ENCODE peak calls at places on chromosome 17, in ten cellular contexts. One of them, this sample, is unnamed.
A peak's percentile ranks its signal among the peaks of the same experiment; 100 is the strongest.

GRCh38 chr17:19409509-19409908 is 1.5 kb upstream of the RNF112 start:
- DNase-seq in breast epithelium: no peak
- DNase-seq in WERI-Rb-1: no peak
- DNase-seq in T-cell: no peak
- DNase-seq in upper lobe of left lung: no peak
- DNase-seq in tibial artery: no peak
- DNase-seq in CD8-positive, alpha-beta T cell: no peak
- DNase-seq in NCI-H1930: no peak
- DNase-seq in epithelial cell of esophagus: peak; percentile 96
- DNase-seq in stomach: no peak
- DNase-seq in this sample: no peak

GRCh38 chr17:74431568-74432483 is at the start of gene GPRC5C:
- DNase-seq in stomach: peak; percentile 95
- DNase-seq in T-cell: peak; percentile 37
- DNase-seq in WERI-Rb-1: peak; percentile 86
- DNase-seq in NCI-H1930: peak; percentile 44
- DNase-seq in epithelial cell of esophagus: peak; percentile 76
- DNase-seq in upper lobe of left lung: peak; percentile 96
- DNase-seq in tibial artery: peak; percentile 92
- DNase-seq in CD8-positive, alpha-beta T cell: peak; percentile 37
- DNase-seq in breast epithelium: peak; percentile 90
- DNase-seq in this sample: peak; percentile 48

GRCh38 chr17:39011907-39012468 is 44.8 kb upstream of the FBXO47 start:
- DNase-seq in T-cell: no peak
- DNase-seq in CD8-positive, alpha-beta T cell: no peak
- DNase-seq in epithelial cell of esophagus: no peak
- DNase-seq in upper lobe of left lung: peak; percentile 33
- DNase-seq in tibial artery: no peak
- DNase-seq in breast epithelium: no peak
- DNase-seq in WERI-Rb-1: no peak
- DNase-seq in stomach: no peak
- DNase-seq in NCI-H1930: no peak
- DNase-seq in this sample: no peak

GRCh38 chr17:13638855-13639458 is 37.2 kb upstream of the HS3ST3A1 start:
- DNase-seq in epithelial cell of esophagus: peak; percentile 2
- DNase-seq in breast epithelium: no peak
- DNase-seq in stomach: no peak
- DNase-seq in upper lobe of left lung: no peak
- DNase-seq in CD8-positive, alpha-beta T cell: no peak
- DNase-seq in NCI-H1930: no peak
- DNase-seq in WERI-Rb-1: no peak
- DNase-seq in T-cell: no peak
- DNase-seq in tibial artery: no peak
- DNase-seq in this sample: no peak

GRCh38 chr17:151886-152859 is 14.8 kb downstream of the SCGB1C2 start:
- DNase-seq in stomach: no peak
- DNase-seq in epithelial cell of esophagus: no peak
- DNase-seq in NCI-H1930: no peak
- DNase-seq in breast epithelium: peak; percentile 33
- DNase-seq in upper lobe of left lung: no peak
- DNase-seq in T-cell: no peak
- DNase-seq in WERI-Rb-1: no peak
- DNase-seq in tibial artery: peak; percentile 59
- DNase-seq in CD8-positive, alpha-beta T cell: no peak
- DNase-seq in this sample: no peak

GRCh38 chr17:66799839-66800537 is 34.9 kb upstream of the CACNG5 start:
- DNase-seq in epithelial cell of esophagus: no peak
- DNase-seq in upper lobe of left lung: no peak
- DNase-seq in tibial artery: no peak
- DNase-seq in WERI-Rb-1: no peak
- DNase-seq in T-cell: no peak
- DNase-seq in breast epithelium: no peak
- DNase-seq in stomach: no peak
- DNase-seq in NCI-H1930: no peak
- DNase-seq in CD8-positive, alpha-beta T cell: no peak
- DNase-seq in this sample: no peak

GRCh38 chr17:83182620-83183063 is 103.2 kb downstream of the METRNL start:
- DNase-seq in T-cell: no peak
- DNase-seq in NCI-H1930: no peak
- DNase-seq in stomach: no peak
- DNase-seq in epithelial cell of esophagus: no peak
- DNase-seq in breast epithelium: peak; percentile 50
- DNase-seq in CD8-positive, alpha-beta T cell: no peak
- DNase-seq in upper lobe of left lung: no peak
- DNase-seq in tibial artery: peak; percentile 73
- DNase-seq in WERI-Rb-1: peak; percentile 9
- DNase-seq in this sample: peak; percentile 25

GRCh38 chr17:82956146-82956725 is 116.4 kb upstream of the ZNF750 start:
- DNase-seq in NCI-H1930: no peak
- DNase-seq in breast epithelium: peak; percentile 46
- DNase-seq in epithelial cell of esophagus: no peak
- DNase-seq in CD8-positive, alpha-beta T cell: no peak
- DNase-seq in upper lobe of left lung: no peak
- DNase-seq in tibial artery: peak; percentile 42
- DNase-seq in T-cell: no peak
- DNase-seq in WERI-Rb-1: peak; percentile 8
- DNase-seq in stomach: peak; percentile 23
- DNase-seq in this sample: no peak

GRCh38 chr17:74528491-74529199 is 2.6 kb downstream of the CD300LB start:
- DNase-seq in upper lobe of left lung: no peak
- DNase-seq in breast epithelium: peak; percentile 27
- DNase-seq in T-cell: no peak
- DNase-seq in epithelial cell of esophagus: no peak
- DNase-seq in WERI-Rb-1: no peak
- DNase-seq in NCI-H1930: no peak
- DNase-seq in tibial artery: peak; percentile 44
- DNase-seq in stomach: peak; percentile 26
- DNase-seq in CD8-positive, alpha-beta T cell: no peak
- DNase-seq in this sample: no peak

GRCh38 chr17:79922798-79923197 is 83.6 kb upstream of the CBX4 start:
- DNase-seq in tibial artery: no peak
- DNase-seq in epithelial cell of esophagus: no peak
- DNase-seq in stomach: no peak
- DNase-seq in WERI-Rb-1: no peak
- DNase-seq in upper lobe of left lung: no peak
- DNase-seq in NCI-H1930: no peak
- DNase-seq in CD8-positive, alpha-beta T cell: peak; percentile 2
- DNase-seq in breast epithelium: no peak
- DNase-seq in T-cell: no peak
- DNase-seq in this sample: no peak

GRCh38 chr17:14781123-14781522 is 480.2 kb downstream of the HS3ST3B1 start:
- DNase-seq in T-cell: no peak
- DNase-seq in NCI-H1930: no peak
- DNase-seq in tibial artery: no peak
- DNase-seq in CD8-positive, alpha-beta T cell: no peak
- DNase-seq in epithelial cell of esophagus: no peak
- DNase-seq in breast epithelium: no peak
- DNase-seq in WERI-Rb-1: peak; percentile 71
- DNase-seq in stomach: no peak
- DNase-seq in upper lobe of left lung: no peak
- DNase-seq in this sample: no peak

GRCh38 chr17:77090476-77090875 is 50.3 kb upstream of the SEC14L1 start:
- DNase-seq in T-cell: no peak
- DNase-seq in upper lobe of left lung: no peak
- DNase-seq in WERI-Rb-1: no peak
- DNase-seq in stomach: no peak
- DNase-seq in breast epithelium: no peak
- DNase-seq in NCI-H1930: no peak
- DNase-seq in tibial artery: no peak
- DNase-seq in epithelial cell of esophagus: no peak
- DNase-seq in CD8-positive, alpha-beta T cell: no peak
- DNase-seq in this sample: no peak

GRCh38 chr17:36498560-36499300 is 12.2 kb downstream of the ZNHIT3 start:
- DNase-seq in WERI-Rb-1: no peak
- DNase-seq in upper lobe of left lung: no peak
- DNase-seq in breast epithelium: no peak
- DNase-seq in NCI-H1930: no peak
- DNase-seq in T-cell: no peak
- DNase-seq in tibial artery: peak; percentile 39
- DNase-seq in stomach: no peak
- DNase-seq in CD8-positive, alpha-beta T cell: no peak
- DNase-seq in epithelial cell of esophagus: no peak
- DNase-seq in this sample: no peak

This sample was measured in natural killer cell.